ENCODE peak calls at places on chromosomes 4 and X, in eight cellular contexts. X, H, V, B, N, K, F and P are unnamed samples.

GRCh38 chrX:46637937-46638336 is 64.4 kb downstream of the CHST7 start:
- DNase-seq in H (no peak), N (no peak), X (no peak), K (no peak), B (no peak), F (no peak), V (no peak), P (no peak)

GRCh38 chr4:88225216-88226107 is 58.9 kb downstream of the PPM1K start:
- DNase-seq in V (no peak), H (no peak), F (no peak), B (no peak), K (peak; percentile 32), X (no peak), N (no peak), P (no peak)

GRCh38 chr4:114017120-114017917 is 37.9 kb upstream of the ARSJ start:
- DNase-seq in H (no peak), N (no peak), B (no peak), V (no peak), F (no peak), K (no peak), X (no peak), P (no peak)

GRCh38 chr4:85486425-85487101 is 11.6 kb downstream of the ARHGAP24 start:
- DNase-seq in B (no peak), N (peak; percentile 26), H (no peak), V (no peak), X (no peak), F (no peak), K (peak; percentile 66), P (peak; percentile 25)

GRCh38 chrX:122739770-122740169 is 444.3 kb upstream of the GRIA3 start:
- DNase-seq in N (peak; percentile 8), H (no peak), X (no peak), F (no peak), V (no peak), B (no peak), K (no peak), P (no peak)

GRCh38 chr4:6665320-6665654 is 24.8 kb downstream of the MRFAP1 start:
- DNase-seq in V (no peak), F (no peak), B (no peak), N (no peak), H (no peak), X (no peak), K (no peak), P (no peak)

GRCh38 chr4:145936142-145937020 is 2.2 kb downstream of the ZNF827 start:
- DNase-seq in B (peak; percentile 27), X (peak; percentile 95), K (peak; percentile 80), H (peak; percentile 3), N (peak; percentile 90), F (peak; percentile 26), V (peak; percentile 68), P (no peak)

GRCh38 chrX:115449742-115450141 is 111.2 kb upstream of the PLS3 start:
- DNase-seq in K (peak; percentile 90), X (no peak), F (no peak), B (no peak), H (no peak), N (peak; percentile 9), V (no peak), P (peak; percentile 12)

GRCh38 chr4:108113229-108113628 is 55.5 kb downstream of the LEF1 start:
- DNase-seq in K (no peak), H (no peak), V (no peak), N (no peak), B (no peak), F (no peak), X (no peak), P (no peak)